ENCODE peak calls at places on chromosomes 6 and 20, in six cellular contexts. One of them, this sample, is unnamed.

GRCh38 chr6:21908117-21908848 is 314.7 kb downstream of the SOX4 start:
- DNase-seq in NT2/D1: no peak
- DNase-seq in CD4-positive, CD25-positive, alpha-beta regulatory T cell: no peak
- DNase-seq in left ventricle myocardium inferior: no peak
- DNase-seq in Peyer's patch: no peak
- DNase-seq in right lobe of liver: no peak
- DNase-seq in this sample: no peak

GRCh38 chr6:144055121-144055931 is 40.0 kb downstream of the SF3B5 start:
- DNase-seq in NT2/D1: no peak
- DNase-seq in CD4-positive, CD25-positive, alpha-beta regulatory T cell: peak; percentile 17
- DNase-seq in left ventricle myocardium inferior: no peak
- DNase-seq in Peyer's patch: no peak
- DNase-seq in right lobe of liver: no peak
- DNase-seq in this sample: no peak

GRCh38 chr6:134437376-134437775 is 119.5 kb upstream of the SGK1 start:
- DNase-seq in NT2/D1: no peak
- DNase-seq in CD4-positive, CD25-positive, alpha-beta regulatory T cell: no peak
- DNase-seq in left ventricle myocardium inferior: no peak
- DNase-seq in Peyer's patch: no peak
- DNase-seq in right lobe of liver: no peak
- DNase-seq in this sample: no peak

GRCh38 chr6:158185729-158186456 is 17.7 kb downstream of the GTF2H5 start:
- DNase-seq in NT2/D1: no peak
- DNase-seq in CD4-positive, CD25-positive, alpha-beta regulatory T cell: no peak
- DNase-seq in left ventricle myocardium inferior: no peak
- DNase-seq in Peyer's patch: no peak
- DNase-seq in right lobe of liver: no peak
- DNase-seq in this sample: no peak

GRCh38 chr6:157531169-157531985 is 150.4 kb downstream of the ZDHHC14 start:
- DNase-seq in NT2/D1: no peak
- DNase-seq in CD4-positive, CD25-positive, alpha-beta regulatory T cell: no peak
- DNase-seq in left ventricle myocardium inferior: no peak
- DNase-seq in Peyer's patch: peak; percentile 93
- DNase-seq in right lobe of liver: peak; percentile 89
- DNase-seq in this sample: no peak

GRCh38 chr6:11700118-11700718 is 78.4 kb downstream of the ADTRP start:
- DNase-seq in NT2/D1: no peak
- DNase-seq in CD4-positive, CD25-positive, alpha-beta regulatory T cell: no peak
- DNase-seq in left ventricle myocardium inferior: no peak
- DNase-seq in Peyer's patch: no peak
- DNase-seq in right lobe of liver: no peak
- DNase-seq in this sample: no peak

GRCh38 chr20:33674294-33675126 is at the start of gene NECAB3:
- DNase-seq in NT2/D1: no peak
- DNase-seq in CD4-positive, CD25-positive, alpha-beta regulatory T cell: peak; percentile 65
- DNase-seq in left ventricle myocardium inferior: peak; percentile 88
- DNase-seq in Peyer's patch: peak; percentile 93
- DNase-seq in right lobe of liver: peak; percentile 87
- DNase-seq in this sample: peak; percentile 96

GRCh38 chr6:14896475-14896874 is 349.4 kb upstream of the JARID2 start:
- DNase-seq in NT2/D1: no peak
- DNase-seq in CD4-positive, CD25-positive, alpha-beta regulatory T cell: no peak
- DNase-seq in left ventricle myocardium inferior: no peak
- DNase-seq in Peyer's patch: no peak
- DNase-seq in right lobe of liver: no peak
- DNase-seq in this sample: no peak

GRCh38 chr6:79180082-79180481 is 54.4 kb downstream of the HMGN3 start:
- DNase-seq in NT2/D1: no peak
- DNase-seq in CD4-positive, CD25-positive, alpha-beta regulatory T cell: no peak
- DNase-seq in left ventricle myocardium inferior: no peak
- DNase-seq in Peyer's patch: no peak
- DNase-seq in right lobe of liver: no peak
- DNase-seq in this sample: no peak

GRCh38 chr6:40753048-40753447 is 165.9 kb upstream of the LRFN2 start:
- DNase-seq in NT2/D1: no peak
- DNase-seq in CD4-positive, CD25-positive, alpha-beta regulatory T cell: no peak
- DNase-seq in left ventricle myocardium inferior: no peak
- DNase-seq in Peyer's patch: no peak
- DNase-seq in right lobe of liver: no peak
- DNase-seq in this sample: no peak

GRCh38 chr6:168373389-168373788 is 53.8 kb upstream of the DACT2 start:
- DNase-seq in NT2/D1: no peak
- DNase-seq in CD4-positive, CD25-positive, alpha-beta regulatory T cell: no peak
- DNase-seq in left ventricle myocardium inferior: no peak
- DNase-seq in Peyer's patch: peak; percentile 22
- DNase-seq in right lobe of liver: no peak
- DNase-seq in this sample: no peak

GRCh38 chr20:45833883-45834796 is 541 bp downstream of the SNX21 start:
- DNase-seq in NT2/D1: no peak
- DNase-seq in CD4-positive, CD25-positive, alpha-beta regulatory T cell: peak; percentile 37
- DNase-seq in left ventricle myocardium inferior: peak; percentile 79
- DNase-seq in Peyer's patch: peak; percentile 79
- DNase-seq in right lobe of liver: peak; percentile 70
- DNase-seq in this sample: peak; percentile 96

GRCh38 chr6:157670466-157671186 is 152.4 kb upstream of the SNX9 start:
- DNase-seq in NT2/D1: no peak
- DNase-seq in CD4-positive, CD25-positive, alpha-beta regulatory T cell: no peak
- DNase-seq in left ventricle myocardium inferior: peak; percentile 51
- DNase-seq in Peyer's patch: peak; percentile 18
- DNase-seq in right lobe of liver: no peak
- DNase-seq in this sample: peak; percentile 82

GRCh38 chr6:148524976-148525375 is 182.3 kb downstream of the SASH1 start:
- DNase-seq in NT2/D1: no peak
- DNase-seq in CD4-positive, CD25-positive, alpha-beta regulatory T cell: no peak
- DNase-seq in left ventricle myocardium inferior: no peak
- DNase-seq in Peyer's patch: no peak
- DNase-seq in right lobe of liver: no peak
- DNase-seq in this sample: no peak
- H3K4me3 ChIP-seq in NT2/D1: no peak overlapping the region
- H3K4me3 ChIP-seq in CD4-positive, CD25-positive, alpha-beta regulatory T cell: no peak overlapping the region
- H3K4me3 ChIP-seq in left ventricle myocardium inferior: peak overlapping the region; percentile 4
- H3K4me3 ChIP-seq in Peyer's patch: no peak overlapping the region
- H3K4me3 ChIP-seq in right lobe of liver: no peak overlapping the region
- H3K4me3 ChIP-seq in this sample: no peak overlapping the region

DNA sequence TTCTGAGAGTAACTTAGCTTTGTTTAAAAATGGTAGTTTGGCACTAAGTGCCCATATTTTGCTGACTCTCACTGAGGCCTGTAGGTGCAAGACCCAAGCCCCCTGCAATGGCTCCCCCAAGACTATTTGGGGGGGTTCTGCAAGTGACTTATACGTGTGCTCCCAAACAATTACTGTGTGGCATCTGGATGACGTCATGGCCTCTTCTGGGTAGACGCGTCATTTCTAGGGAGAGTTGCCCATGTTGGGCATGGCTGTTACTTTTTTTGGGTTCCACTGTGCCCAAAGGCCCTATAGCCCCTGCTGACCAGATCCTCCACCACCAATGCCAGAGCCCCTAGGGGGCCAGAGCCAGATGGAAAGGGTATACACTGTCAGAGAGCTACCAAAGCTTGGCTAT is 110.3 kb upstream of the MYLIP start:
- DNase-seq in NT2/D1: no peak
- DNase-seq in CD4-positive, CD25-positive, alpha-beta regulatory T cell: no peak
- DNase-seq in left ventricle myocardium inferior: no peak
- DNase-seq in Peyer's patch: no peak
- DNase-seq in right lobe of liver: no peak
- DNase-seq in this sample: no peak
- H3K4me3 ChIP-seq in NT2/D1: no peak overlapping the region
- H3K4me3 ChIP-seq in CD4-positive, CD25-positive, alpha-beta regulatory T cell: no peak overlapping the region
- H3K4me3 ChIP-seq in left ventricle myocardium inferior: no peak overlapping the region
- H3K4me3 ChIP-seq in Peyer's patch: no peak overlapping the region
- H3K4me3 ChIP-seq in right lobe of liver: no peak overlapping the region
- H3K4me3 ChIP-seq in this sample: no peak overlapping the region

GRCh38 chr6:27303613-27304272 is 8.3 kb downstream of the POM121L2 start:
- DNase-seq in NT2/D1: no peak
- DNase-seq in CD4-positive, CD25-positive, alpha-beta regulatory T cell: no peak
- DNase-seq in left ventricle myocardium inferior: no peak
- DNase-seq in Peyer's patch: no peak
- DNase-seq in right lobe of liver: no peak
- DNase-seq in this sample: no peak
- H3K4me3 ChIP-seq in NT2/D1: peak overlapping the region; percentile 33
- H3K4me3 ChIP-seq in CD4-positive, CD25-positive, alpha-beta regulatory T cell: no peak overlapping the region
- H3K4me3 ChIP-seq in left ventricle myocardium inferior: no peak overlapping the region
- H3K4me3 ChIP-seq in Peyer's patch: no peak overlapping the region
- H3K4me3 ChIP-seq in right lobe of liver: no peak overlapping the region
- H3K4me3 ChIP-seq in this sample: no peak overlapping the region

GRCh38 chr6:42566614-42567208 is 2.9 kb downstream of the UBR2 start:
- DNase-seq in NT2/D1: no peak
- DNase-seq in CD4-positive, CD25-positive, alpha-beta regulatory T cell: no peak
- DNase-seq in left ventricle myocardium inferior: no peak
- DNase-seq in Peyer's patch: no peak
- DNase-seq in right lobe of liver: no peak
- DNase-seq in this sample: no peak

GRCh38 chr6:42572523-42572922 is 8.7 kb downstream of the UBR2 start:
- DNase-seq in NT2/D1: no peak
- DNase-seq in CD4-positive, CD25-positive, alpha-beta regulatory T cell: no peak
- DNase-seq in left ventricle myocardium inferior: no peak
- DNase-seq in Peyer's patch: no peak
- DNase-seq in right lobe of liver: no peak
- DNase-seq in this sample: no peak

GRCh38 chr6:42569102-42570028 is 5.5 kb downstream of the UBR2 start:
- DNase-seq in NT2/D1: no peak
- DNase-seq in CD4-positive, CD25-positive, alpha-beta regulatory T cell: no peak
- DNase-seq in left ventricle myocardium inferior: no peak
- DNase-seq in Peyer's patch: no peak
- DNase-seq in right lobe of liver: no peak
- DNase-seq in this sample: no peak

DNA sequence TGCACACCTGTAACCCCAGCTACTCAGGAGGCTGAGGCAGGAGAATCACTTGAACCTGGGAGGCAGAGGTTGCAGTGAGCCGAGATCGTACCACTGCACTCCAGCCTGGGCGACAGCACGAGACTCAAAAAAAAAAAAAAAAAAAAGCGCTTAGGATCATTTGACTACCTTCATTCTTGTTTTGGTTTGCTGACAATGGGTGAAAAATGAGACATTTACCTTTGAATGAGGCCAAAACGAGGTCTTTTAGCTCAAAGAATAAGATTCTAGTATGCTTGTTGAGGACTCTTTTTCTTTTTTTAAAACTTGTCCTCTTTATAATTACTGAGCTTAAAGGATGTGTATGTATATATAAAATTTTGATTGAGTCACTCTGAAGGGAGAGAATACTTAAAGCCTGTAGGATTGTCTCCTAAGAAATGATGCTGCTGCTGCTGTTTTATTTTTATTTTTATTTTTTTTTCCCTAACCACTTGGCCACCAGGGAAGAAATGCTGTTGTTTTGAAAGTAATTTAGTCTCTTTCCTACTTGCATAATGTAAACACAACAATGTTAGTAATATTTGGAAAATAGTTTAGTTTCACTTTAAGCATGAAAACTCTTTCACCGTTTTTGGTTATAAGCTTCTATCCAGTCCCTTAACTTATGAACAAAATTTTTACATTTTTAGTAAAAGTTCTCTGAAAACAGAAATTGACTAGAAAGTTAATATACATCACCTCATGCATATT is 7.9 kb downstream of the UBR2 start:
- DNase-seq in NT2/D1: no peak
- DNase-seq in CD4-positive, CD25-positive, alpha-beta regulatory T cell: no peak
- DNase-seq in left ventricle myocardium inferior: no peak
- DNase-seq in Peyer's patch: no peak
- DNase-seq in right lobe of liver: no peak
- DNase-seq in this sample: no peak
- H3K4me3 ChIP-seq in NT2/D1: no peak overlapping the region
- H3K4me3 ChIP-seq in CD4-positive, CD25-positive, alpha-beta regulatory T cell: peak overlapping the region; percentile 72
- H3K4me3 ChIP-seq in left ventricle myocardium inferior: no peak overlapping the region
- H3K4me3 ChIP-seq in Peyer's patch: no peak overlapping the region
- H3K4me3 ChIP-seq in right lobe of liver: no peak overlapping the region
- H3K4me3 ChIP-seq in this sample: no peak overlapping the region

GRCh38 chr20:56628873-56629463 is at the start of gene TFAP2C:
- DNase-seq in NT2/D1: no peak
- DNase-seq in CD4-positive, CD25-positive, alpha-beta regulatory T cell: no peak
- DNase-seq in left ventricle myocardium inferior: peak; percentile 59
- DNase-seq in Peyer's patch: no peak
- DNase-seq in right lobe of liver: peak; percentile 43
- DNase-seq in this sample: peak; percentile 97

GRCh38 chr20:56628015-56628872 is 862 bp upstream of the TFAP2C start:
- DNase-seq in NT2/D1: no peak
- DNase-seq in CD4-positive, CD25-positive, alpha-beta regulatory T cell: no peak
- DNase-seq in left ventricle myocardium inferior: no peak
- DNase-seq in Peyer's patch: no peak
- DNase-seq in right lobe of liver: no peak
- DNase-seq in this sample: no peak

GRCh38 chr20:56625837-56626236 is 3.3 kb upstream of the TFAP2C start:
- DNase-seq in NT2/D1: no peak
- DNase-seq in CD4-positive, CD25-positive, alpha-beta regulatory T cell: no peak
- DNase-seq in left ventricle myocardium inferior: no peak
- DNase-seq in Peyer's patch: no peak
- DNase-seq in right lobe of liver: no peak
- DNase-seq in this sample: no peak

GRCh38 chr20:56626367-56627121 is 2.6 kb upstream of the TFAP2C start:
- DNase-seq in NT2/D1: peak; percentile 82
- DNase-seq in CD4-positive, CD25-positive, alpha-beta regulatory T cell: no peak
- DNase-seq in left ventricle myocardium inferior: no peak
- DNase-seq in Peyer's patch: no peak
- DNase-seq in right lobe of liver: no peak
- DNase-seq in this sample: peak; percentile 91

DNA sequence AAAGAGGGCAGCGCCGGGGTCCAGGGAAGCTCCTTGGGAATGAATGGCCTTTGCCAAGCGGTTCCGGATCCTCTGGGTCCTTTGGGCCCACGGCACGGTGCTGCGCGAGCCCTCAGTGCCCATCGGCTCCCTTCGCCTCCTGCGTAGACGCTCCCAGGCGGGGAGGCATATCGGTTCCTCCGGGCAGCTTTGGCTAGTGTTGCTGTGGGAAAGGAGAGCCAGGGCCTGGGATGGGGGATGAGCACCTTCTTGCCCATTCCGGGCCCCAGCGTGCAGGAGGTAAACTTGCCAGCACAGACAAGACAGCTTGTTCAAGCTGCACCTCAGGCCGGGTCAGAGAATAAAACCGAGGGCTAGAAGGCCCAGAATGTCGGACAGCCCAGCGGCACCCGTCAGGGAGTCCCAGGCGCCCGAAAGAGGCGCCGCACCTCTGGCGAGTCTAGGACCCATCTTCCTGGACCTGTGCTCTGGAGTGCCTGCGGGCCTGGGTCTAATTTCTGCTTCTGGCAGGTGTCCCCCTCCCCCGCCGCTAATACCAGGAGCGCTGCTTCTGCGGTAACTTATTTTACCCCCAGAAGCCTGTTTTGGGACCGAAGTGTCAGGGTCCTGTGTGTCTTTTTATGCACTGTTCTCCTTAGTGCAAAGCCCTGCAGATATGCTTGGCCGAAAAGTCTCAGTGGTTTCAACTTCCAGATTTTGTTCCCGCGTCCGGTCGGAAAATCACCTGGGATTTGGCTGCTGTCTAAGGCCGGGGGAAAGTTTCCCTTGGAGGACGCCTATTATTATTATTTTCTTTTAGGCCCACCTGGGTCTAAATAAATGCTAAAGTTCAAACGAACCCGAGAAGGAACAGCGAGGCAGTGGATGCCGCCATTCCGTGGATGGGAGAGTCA is 1.7 kb upstream of the TFAP2C start:
- DNase-seq in NT2/D1: no peak
- DNase-seq in CD4-positive, CD25-positive, alpha-beta regulatory T cell: no peak
- DNase-seq in left ventricle myocardium inferior: no peak
- DNase-seq in Peyer's patch: no peak
- DNase-seq in right lobe of liver: no peak
- DNase-seq in this sample: no peak
- H3K4me3 ChIP-seq in NT2/D1: peak overlapping the region; percentile 86
- H3K4me3 ChIP-seq in CD4-positive, CD25-positive, alpha-beta regulatory T cell: no peak overlapping the region
- H3K4me3 ChIP-seq in left ventricle myocardium inferior: peak overlapping the region; percentile 68
- H3K4me3 ChIP-seq in Peyer's patch: no peak overlapping the region
- H3K4me3 ChIP-seq in right lobe of liver: no peak overlapping the region
- H3K4me3 ChIP-seq in this sample: no peak overlapping the region

GRCh38 chr6:7974932-7975763 is 64.6 kb upstream of the TXNDC5 start:
- DNase-seq in NT2/D1: no peak
- DNase-seq in CD4-positive, CD25-positive, alpha-beta regulatory T cell: no peak
- DNase-seq in left ventricle myocardium inferior: peak; percentile 84
- DNase-seq in Peyer's patch: peak; percentile 85
- DNase-seq in right lobe of liver: peak; percentile 86
- DNase-seq in this sample: peak; percentile 59
- H3K4me3 ChIP-seq in NT2/D1: no peak overlapping the region
- H3K4me3 ChIP-seq in CD4-positive, CD25-positive, alpha-beta regulatory T cell: no peak overlapping the region
- H3K4me3 ChIP-seq in left ventricle myocardium inferior: peak overlapping the region; percentile 43
- H3K4me3 ChIP-seq in Peyer's patch: no peak overlapping the region
- H3K4me3 ChIP-seq in right lobe of liver: no peak overlapping the region
- H3K4me3 ChIP-seq in this sample: no peak overlapping the region